ENCODE peak calls at places on chromosomes 2 and 18, in nine cellular contexts. One of them, this sample, is unnamed.

GRCh38 chr2:69603146-69603743 is 40.3 kb downstream of the AAK1 start:
- DNase-seq in right lobe of liver: no peak
- DNase-seq in AG10803: no peak
- DNase-seq in MCF 10A: no peak
- DNase-seq in cardiac fibroblast: no peak
- DNase-seq in body of pancreas: no peak
- DNase-seq in IMR-90: peak
- DNase-seq in H9: no peak
- DNase-seq in HCT116: no peak
- DNase-seq in this sample: no peak

GRCh38 chr2:118122768-118123335 is 34.6 kb downstream of the INSIG2 start:
- DNase-seq in right lobe of liver: no peak
- DNase-seq in AG10803: peak
- DNase-seq in MCF 10A: no peak
- DNase-seq in cardiac fibroblast: peak
- DNase-seq in body of pancreas: no peak
- DNase-seq in IMR-90: no peak
- DNase-seq in H9: no peak
- DNase-seq in HCT116: peak
- DNase-seq in this sample: peak

GRCh38 chr2:240203031-240203841 is 62.8 kb upstream of the OTOS start:
- DNase-seq in right lobe of liver: peak
- DNase-seq in AG10803: no peak
- DNase-seq in MCF 10A: no peak
- DNase-seq in cardiac fibroblast: no peak
- DNase-seq in body of pancreas: no peak
- DNase-seq in IMR-90: no peak
- DNase-seq in H9: no peak
- DNase-seq in HCT116: no peak
- DNase-seq in this sample: no peak

GRCh38 chr2:218709906-218710305 is 729 bp upstream of the TTLL4 start:
- DNase-seq in right lobe of liver: no peak
- DNase-seq in AG10803: no peak
- DNase-seq in MCF 10A: no peak
- DNase-seq in cardiac fibroblast: no peak
- DNase-seq in body of pancreas: no peak
- DNase-seq in IMR-90: no peak
- DNase-seq in H9: no peak
- DNase-seq in HCT116: no peak
- DNase-seq in this sample: no peak

GRCh38 chr18:3526421-3527354 is 76.7 kb downstream of the TGIF1 start:
- DNase-seq in right lobe of liver: no peak
- DNase-seq in AG10803: peak
- DNase-seq in MCF 10A: no peak
- DNase-seq in cardiac fibroblast: peak
- DNase-seq in body of pancreas: no peak
- DNase-seq in IMR-90: peak
- DNase-seq in H9: no peak
- DNase-seq in HCT116: no peak
- DNase-seq in this sample: no peak

GRCh38 chr2:73701968-73702665 is 35.0 kb downstream of the TPRKB start:
- DNase-seq in right lobe of liver: peak
- DNase-seq in AG10803: no peak
- DNase-seq in MCF 10A: no peak
- DNase-seq in cardiac fibroblast: no peak
- DNase-seq in body of pancreas: peak
- DNase-seq in IMR-90: no peak
- DNase-seq in H9: no peak
- DNase-seq in HCT116: no peak
- DNase-seq in this sample: peak

GRCh38 chr2:164046040-164046439 is 310.2 kb upstream of the FIGN start:
- DNase-seq in right lobe of liver: no peak
- DNase-seq in AG10803: no peak
- DNase-seq in MCF 10A: peak
- DNase-seq in cardiac fibroblast: no peak
- DNase-seq in body of pancreas: no peak
- DNase-seq in IMR-90: no peak
- DNase-seq in H9: no peak
- DNase-seq in HCT116: no peak
- DNase-seq in this sample: no peak

GRCh38 chr2:133365117-133365516 is 203.1 kb downstream of the NCKAP5 start:
- DNase-seq in right lobe of liver: no peak
- DNase-seq in AG10803: peak
- DNase-seq in MCF 10A: no peak
- DNase-seq in cardiac fibroblast: no peak
- DNase-seq in body of pancreas: no peak
- DNase-seq in IMR-90: peak
- DNase-seq in H9: no peak
- DNase-seq in HCT116: no peak
- DNase-seq in this sample: no peak

GRCh38 chr2:240168546-240169361 is 28.3 kb upstream of the OTOS start:
- DNase-seq in right lobe of liver: peak
- DNase-seq in AG10803: no peak
- DNase-seq in MCF 10A: no peak
- DNase-seq in cardiac fibroblast: no peak
- DNase-seq in body of pancreas: no peak
- DNase-seq in IMR-90: no peak
- DNase-seq in H9: no peak
- DNase-seq in HCT116: no peak
- DNase-seq in this sample: no peak

GRCh38 chr18:11178951-11179549 is 29.7 kb upstream of the PIEZO2 start:
- DNase-seq in right lobe of liver: no peak
- DNase-seq in AG10803: peak
- DNase-seq in MCF 10A: peak
- DNase-seq in cardiac fibroblast: peak
- DNase-seq in body of pancreas: no peak
- DNase-seq in IMR-90: no peak
- DNase-seq in H9: no peak
- DNase-seq in HCT116: no peak
- DNase-seq in this sample: no peak

GRCh38 chr18:11179959-11180519 is 30.7 kb upstream of the PIEZO2 start:
- DNase-seq in right lobe of liver: no peak
- DNase-seq in AG10803: no peak
- DNase-seq in MCF 10A: no peak
- DNase-seq in cardiac fibroblast: no peak
- DNase-seq in body of pancreas: no peak
- DNase-seq in IMR-90: no peak
- DNase-seq in H9: no peak
- DNase-seq in HCT116: no peak
- DNase-seq in this sample: no peak

GRCh38 chr18:11183621-11184020 is 34.3 kb upstream of the PIEZO2 start:
- DNase-seq in right lobe of liver: no peak
- DNase-seq in AG10803: no peak
- DNase-seq in MCF 10A: no peak
- DNase-seq in cardiac fibroblast: no peak
- DNase-seq in body of pancreas: no peak
- DNase-seq in IMR-90: peak
- DNase-seq in H9: no peak
- DNase-seq in HCT116: no peak
- DNase-seq in this sample: no peak
- TF ChIP-seq CTCF in right lobe of liver: no peak
- TF ChIP-seq CTCF in AG10803: no peak
- TF ChIP-seq CTCF in MCF 10A: no peak
- TF ChIP-seq CTCF in cardiac fibroblast: no peak
- TF ChIP-seq CTCF in body of pancreas: no peak
- TF ChIP-seq CTCF in IMR-90: no peak
- TF ChIP-seq CTCF in H9: no peak
- TF ChIP-seq CTCF in HCT116: no peak
- TF ChIP-seq CTCF in this sample: no peak

GRCh38 chr2:187500585-187501359 is 52.7 kb upstream of the CALCRL start:
- DNase-seq in right lobe of liver: no peak
- DNase-seq in AG10803: peak
- DNase-seq in MCF 10A: peak
- DNase-seq in cardiac fibroblast: peak
- DNase-seq in body of pancreas: no peak
- DNase-seq in IMR-90: peak
- DNase-seq in H9: peak
- DNase-seq in HCT116: peak
- DNase-seq in this sample: peak
- TF ChIP-seq CTCF in right lobe of liver: no peak
- TF ChIP-seq CTCF in AG10803: peak
- TF ChIP-seq CTCF in MCF 10A: peak
- TF ChIP-seq CTCF in cardiac fibroblast: peak
- TF ChIP-seq CTCF in body of pancreas: no peak
- TF ChIP-seq CTCF in IMR-90: peak
- TF ChIP-seq CTCF in H9: peak
- TF ChIP-seq CTCF in HCT116: peak
- TF ChIP-seq CTCF in this sample: peak

GRCh38 chr18:55096261-55097026 is 137.2 kb upstream of the CCDC68 start:
- DNase-seq in right lobe of liver: no peak
- DNase-seq in AG10803: peak
- DNase-seq in MCF 10A: peak
- DNase-seq in cardiac fibroblast: peak
- DNase-seq in body of pancreas: no peak
- DNase-seq in IMR-90: peak
- DNase-seq in H9: peak
- DNase-seq in HCT116: peak
- DNase-seq in this sample: peak
- TF ChIP-seq CTCF in right lobe of liver: peak
- TF ChIP-seq CTCF in AG10803: peak
- TF ChIP-seq CTCF in MCF 10A: peak
- TF ChIP-seq CTCF in cardiac fibroblast: peak
- TF ChIP-seq CTCF in body of pancreas: no peak
- TF ChIP-seq CTCF in IMR-90: peak
- TF ChIP-seq CTCF in H9: peak
- TF ChIP-seq CTCF in HCT116: peak
- TF ChIP-seq CTCF in this sample: peak

GRCh38 chr2:233917146-233917545 is at the start of gene TRPM8:
- DNase-seq in right lobe of liver: no peak
- DNase-seq in AG10803: no peak
- DNase-seq in MCF 10A: no peak
- DNase-seq in cardiac fibroblast: no peak
- DNase-seq in body of pancreas: no peak
- DNase-seq in IMR-90: no peak
- DNase-seq in H9: no peak
- DNase-seq in HCT116: no peak
- DNase-seq in this sample: no peak

GRCh38 chr2:233912799-233913423 is 4.3 kb upstream of the TRPM8 start:
- DNase-seq in right lobe of liver: no peak
- DNase-seq in AG10803: no peak
- DNase-seq in MCF 10A: peak
- DNase-seq in cardiac fibroblast: peak
- DNase-seq in body of pancreas: no peak
- DNase-seq in IMR-90: peak
- DNase-seq in H9: peak
- DNase-seq in HCT116: no peak
- DNase-seq in this sample: peak

GRCh38 chr2:233919938-233920337 is 2.8 kb downstream of the TRPM8 start:
- DNase-seq in right lobe of liver: no peak
- DNase-seq in AG10803: no peak
- DNase-seq in MCF 10A: peak
- DNase-seq in cardiac fibroblast: peak
- DNase-seq in body of pancreas: no peak
- DNase-seq in IMR-90: peak
- DNase-seq in H9: no peak
- DNase-seq in HCT116: no peak
- DNase-seq in this sample: no peak

GRCh38 chr2:233919319-233919718 is 2.1 kb downstream of the TRPM8 start:
- DNase-seq in right lobe of liver: no peak
- DNase-seq in AG10803: no peak
- DNase-seq in MCF 10A: no peak
- DNase-seq in cardiac fibroblast: no peak
- DNase-seq in body of pancreas: no peak
- DNase-seq in IMR-90: no peak
- DNase-seq in H9: no peak
- DNase-seq in HCT116: no peak
- DNase-seq in this sample: no peak

GRCh38 chr2:233915133-233915532 is 2.0 kb upstream of the TRPM8 start:
- DNase-seq in right lobe of liver: no peak
- DNase-seq in AG10803: no peak
- DNase-seq in MCF 10A: peak
- DNase-seq in cardiac fibroblast: no peak
- DNase-seq in body of pancreas: no peak
- DNase-seq in IMR-90: peak
- DNase-seq in H9: no peak
- DNase-seq in HCT116: no peak
- DNase-seq in this sample: no peak
- TF ChIP-seq CTCF in right lobe of liver: peak
- TF ChIP-seq CTCF in AG10803: no peak
- TF ChIP-seq CTCF in MCF 10A: no peak
- TF ChIP-seq CTCF in cardiac fibroblast: peak
- TF ChIP-seq CTCF in body of pancreas: no peak
- TF ChIP-seq CTCF in IMR-90: peak
- TF ChIP-seq CTCF in H9: peak
- TF ChIP-seq CTCF in HCT116: peak
- TF ChIP-seq CTCF in this sample: no peak

DNA sequence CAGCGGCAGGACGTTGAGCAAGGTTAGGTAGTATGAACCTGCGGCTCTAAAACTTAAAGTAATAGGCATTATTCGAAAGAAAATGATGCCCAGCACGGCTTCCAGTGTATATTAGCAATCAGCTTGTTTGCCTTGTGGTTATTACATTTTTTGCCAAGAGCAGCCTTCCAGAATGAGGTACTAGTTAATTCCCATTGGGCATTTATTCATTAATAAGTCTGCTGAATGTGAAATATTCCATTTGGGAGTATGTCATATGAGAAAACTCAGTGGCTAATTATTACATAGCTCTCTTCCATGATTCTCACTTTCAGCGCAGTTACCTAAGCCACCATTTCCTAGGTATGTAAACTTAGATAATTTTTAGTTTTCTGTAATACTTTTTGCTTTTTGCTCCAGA is 12.9 kb downstream of the CRIM1 start:
- DNase-seq in right lobe of liver: no peak
- DNase-seq in AG10803: no peak
- DNase-seq in MCF 10A: no peak
- DNase-seq in cardiac fibroblast: no peak
- DNase-seq in body of pancreas: no peak
- DNase-seq in IMR-90: no peak
- DNase-seq in H9: no peak
- DNase-seq in HCT116: no peak
- DNase-seq in this sample: no peak
- TF ChIP-seq CTCF in right lobe of liver: no peak
- TF ChIP-seq CTCF in AG10803: no peak
- TF ChIP-seq CTCF in MCF 10A: no peak
- TF ChIP-seq CTCF in cardiac fibroblast: no peak
- TF ChIP-seq CTCF in body of pancreas: no peak
- TF ChIP-seq CTCF in IMR-90: no peak
- TF ChIP-seq CTCF in H9: no peak
- TF ChIP-seq CTCF in HCT116: no peak
- TF ChIP-seq CTCF in this sample: no peak

GRCh38 chr2:158103358-158104021 is 1.8 kb downstream of the UPP2 start:
- DNase-seq in right lobe of liver: no peak
- DNase-seq in AG10803: no peak
- DNase-seq in MCF 10A: no peak
- DNase-seq in cardiac fibroblast: no peak
- DNase-seq in body of pancreas: no peak
- DNase-seq in IMR-90: no peak
- DNase-seq in H9: no peak
- DNase-seq in HCT116: no peak
- DNase-seq in this sample: no peak
- TF ChIP-seq CTCF in right lobe of liver: no peak
- TF ChIP-seq CTCF in AG10803: no peak
- TF ChIP-seq CTCF in MCF 10A: no peak
- TF ChIP-seq CTCF in cardiac fibroblast: no peak
- TF ChIP-seq CTCF in body of pancreas: no peak
- TF ChIP-seq CTCF in IMR-90: no peak
- TF ChIP-seq CTCF in H9: no peak
- TF ChIP-seq CTCF in HCT116: no peak
- TF ChIP-seq CTCF in this sample: no peak